ENCODE peak calls at places on chromosomes 2 and 18, in seven cellular contexts. One of them, this sample, is unnamed.
A peak's percentile ranks its signal among the peaks of the same experiment; 100 is the strongest.

GRCh38 chr2:223732346-223732745 is 105.0 kb downstream of the AP1S3 start:
- DNase-seq in cardiac fibroblast: no peak
- DNase-seq in GM12865: no peak
- DNase-seq in CD4-positive, alpha-beta T cell: no peak
- DNase-seq in hepatocyte: no peak
- DNase-seq in uterus: no peak
- DNase-seq in GM06990: no peak
- DNase-seq in this sample: no peak

GRCh38 chr18:79627750-79628294 is 51.8 kb upstream of the CTDP1 start:
- DNase-seq in cardiac fibroblast: no peak
- DNase-seq in CD4-positive, alpha-beta T cell: no peak
- DNase-seq in hepatocyte: no peak
- DNase-seq in GM12865: no peak
- DNase-seq in GM06990: no peak
- DNase-seq in uterus: peak; percentile 7
- DNase-seq in this sample: no peak

GRCh38 chr2:182951948-182952663 is 85.7 kb upstream of the FRZB start:
- DNase-seq in uterus: no peak
- DNase-seq in GM12865: peak; percentile 60
- DNase-seq in hepatocyte: no peak
- DNase-seq in GM06990: no peak
- DNase-seq in cardiac fibroblast: no peak
- DNase-seq in CD4-positive, alpha-beta T cell: no peak
- DNase-seq in this sample: no peak

GRCh38 chr2:117056376-117056748 is 758.1 kb upstream of the DDX18 start:
- DNase-seq in hepatocyte: no peak
- DNase-seq in GM12865: no peak
- DNase-seq in GM06990: no peak
- DNase-seq in uterus: no peak
- DNase-seq in cardiac fibroblast: no peak
- DNase-seq in CD4-positive, alpha-beta T cell: no peak
- DNase-seq in this sample: no peak

GRCh38 chr2:24245986-24246779 is 71.3 kb downstream of the FAM228A start:
- DNase-seq in cardiac fibroblast: no peak
- DNase-seq in CD4-positive, alpha-beta T cell: no peak
- DNase-seq in hepatocyte: no peak
- DNase-seq in uterus: no peak
- DNase-seq in GM06990: no peak
- DNase-seq in GM12865: no peak
- DNase-seq in this sample: no peak

GRCh38 chr2:45083175-45083574 is 73.9 kb upstream of the SIX2 start:
- DNase-seq in GM12865: no peak
- DNase-seq in hepatocyte: no peak
- DNase-seq in GM06990: no peak
- DNase-seq in CD4-positive, alpha-beta T cell: no peak
- DNase-seq in cardiac fibroblast: peak; percentile 6
- DNase-seq in uterus: no peak
- DNase-seq in this sample: no peak

GRCh38 chr2:20093263-20094141 is 42.1 kb upstream of the LAPTM4A start:
- DNase-seq in CD4-positive, alpha-beta T cell: no peak
- DNase-seq in GM06990: no peak
- DNase-seq in cardiac fibroblast: peak; percentile 90
- DNase-seq in uterus: peak; percentile 70
- DNase-seq in hepatocyte: peak; percentile 88
- DNase-seq in GM12865: peak; percentile 20
- DNase-seq in this sample: no peak

GRCh38 chr2:121736140-121736461 is 574 bp downstream of the NIFK start:
- DNase-seq in CD4-positive, alpha-beta T cell: no peak
- DNase-seq in cardiac fibroblast: no peak
- DNase-seq in GM06990: no peak
- DNase-seq in uterus: no peak
- DNase-seq in GM12865: no peak
- DNase-seq in hepatocyte: no peak
- DNase-seq in this sample: no peak

GRCh38 chr18:56065101-56065500 is 477.1 kb upstream of the TCF4 start:
- DNase-seq in CD4-positive, alpha-beta T cell: no peak
- DNase-seq in hepatocyte: no peak
- DNase-seq in GM06990: no peak
- DNase-seq in cardiac fibroblast: no peak
- DNase-seq in uterus: no peak
- DNase-seq in GM12865: no peak
- DNase-seq in this sample: no peak

GRCh38 chr18:79380816-79381806 is 14.6 kb upstream of the NFATC1 start:
- DNase-seq in CD4-positive, alpha-beta T cell: peak; percentile 63
- DNase-seq in GM12865: peak; percentile 60
- DNase-seq in uterus: peak; percentile 74
- DNase-seq in cardiac fibroblast: peak; percentile 57
- DNase-seq in GM06990: no peak
- DNase-seq in hepatocyte: peak; percentile 79
- DNase-seq in this sample: peak; percentile 70

GRCh38 chr2:85878719-85879390 is 9.9 kb downstream of the ST3GAL5 start:
- DNase-seq in cardiac fibroblast: no peak
- DNase-seq in CD4-positive, alpha-beta T cell: no peak
- DNase-seq in GM06990: peak; percentile 34
- DNase-seq in uterus: no peak
- DNase-seq in GM12865: no peak
- DNase-seq in hepatocyte: no peak
- DNase-seq in this sample: no peak

GRCh38 chr2:20440001-20440560 is 6.8 kb upstream of the RHOB start:
- DNase-seq in uterus: no peak
- DNase-seq in cardiac fibroblast: no peak
- DNase-seq in GM12865: no peak
- DNase-seq in CD4-positive, alpha-beta T cell: no peak
- DNase-seq in hepatocyte: no peak
- DNase-seq in GM06990: no peak
- DNase-seq in this sample: no peak

DNA sequence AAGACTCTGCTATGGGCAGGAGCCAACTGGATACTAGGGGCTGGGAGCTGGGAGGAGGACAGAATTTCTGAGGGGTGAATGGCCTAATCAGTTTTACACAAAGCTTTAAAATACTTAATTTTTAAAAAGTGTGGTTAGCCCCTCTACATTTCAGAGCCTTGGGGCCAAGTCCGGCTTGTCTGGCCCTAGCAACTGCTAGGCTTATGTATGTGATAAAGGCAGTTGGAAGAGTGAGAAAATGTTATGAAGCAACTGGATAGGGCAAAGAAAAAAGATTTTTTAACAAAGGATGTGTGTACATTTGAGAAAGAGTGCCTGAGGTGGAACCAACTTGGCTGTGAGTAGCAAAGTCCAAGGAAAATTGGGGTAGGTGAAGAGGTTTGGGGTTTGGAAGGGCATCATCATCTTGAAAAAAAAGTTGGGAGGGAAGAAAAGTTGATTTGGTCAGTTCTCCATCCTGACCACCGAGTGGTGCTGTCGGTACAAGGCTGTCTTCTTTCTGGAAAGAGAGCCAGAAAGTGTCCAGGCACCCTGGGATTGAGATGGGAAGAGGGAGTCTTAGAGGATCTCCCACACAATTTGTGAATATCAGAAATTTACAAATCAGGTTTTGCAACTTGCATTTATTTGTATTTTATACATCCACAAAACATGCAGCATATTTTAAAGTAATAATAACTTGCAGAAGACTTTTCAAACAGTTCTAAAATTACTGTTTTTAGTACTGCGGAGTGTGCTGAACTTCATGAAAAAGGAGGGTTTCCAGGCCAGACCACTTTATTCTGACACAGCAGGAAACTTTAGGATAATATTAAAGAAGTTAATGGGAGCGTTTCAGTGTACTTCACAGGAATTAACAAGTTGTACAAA is 10.5 kb upstream of the CDK15 start:
- DNase-seq in uterus: no peak
- DNase-seq in cardiac fibroblast: peak; percentile 63
- DNase-seq in hepatocyte: peak; percentile 53
- DNase-seq in CD4-positive, alpha-beta T cell: no peak
- DNase-seq in GM12865: peak; percentile 31
- DNase-seq in GM06990: no peak
- DNase-seq in this sample: no peak
- TF ChIP-seq CTCF in uterus: peak; percentile 52
- TF ChIP-seq CTCF in cardiac fibroblast: peak; percentile 77
- TF ChIP-seq CTCF in hepatocyte: peak; percentile 84
- TF ChIP-seq CTCF in CD4-positive, alpha-beta T cell: no peak
- TF ChIP-seq CTCF in GM12865: peak; percentile 52
- TF ChIP-seq CTCF in GM06990: peak; percentile 46
- TF ChIP-seq CTCF in this sample: no peak

DNA sequence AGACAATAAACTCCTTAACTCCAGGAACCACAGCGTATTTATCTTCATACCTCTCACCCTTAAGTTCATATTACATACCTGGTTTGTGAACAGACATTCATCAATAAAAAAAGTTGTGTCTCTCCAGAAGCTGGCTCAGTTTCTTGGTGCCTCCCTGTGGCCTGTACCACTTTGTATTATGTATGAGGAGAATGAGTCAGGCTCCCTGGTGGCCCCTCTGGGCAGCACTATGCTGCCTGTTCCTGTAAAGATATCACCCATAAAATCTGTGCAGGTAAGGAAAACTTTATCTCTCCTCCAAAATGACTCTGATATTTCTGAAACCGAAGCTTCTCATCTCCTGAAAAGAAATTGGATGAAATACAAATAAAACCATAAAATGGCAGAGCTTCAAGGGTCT is 198.4 kb upstream of the NT5C1B start:
- DNase-seq in hepatocyte: peak; percentile 8
- DNase-seq in GM12865: no peak
- DNase-seq in GM06990: no peak
- DNase-seq in uterus: no peak
- DNase-seq in cardiac fibroblast: no peak
- DNase-seq in CD4-positive, alpha-beta T cell: no peak
- DNase-seq in this sample: no peak
- TF ChIP-seq CTCF in hepatocyte: no peak
- TF ChIP-seq CTCF in GM12865: no peak
- TF ChIP-seq CTCF in GM06990: no peak
- TF ChIP-seq CTCF in uterus: no peak
- TF ChIP-seq CTCF in cardiac fibroblast: no peak
- TF ChIP-seq CTCF in CD4-positive, alpha-beta T cell: no peak
- TF ChIP-seq CTCF in this sample: no peak

GRCh38 chr18:21820035-21820810 is 79.6 kb downstream of the MIB1 start:
- DNase-seq in cardiac fibroblast: peak; percentile 52
- DNase-seq in CD4-positive, alpha-beta T cell: no peak
- DNase-seq in hepatocyte: peak; percentile 9
- DNase-seq in GM06990: no peak
- DNase-seq in uterus: no peak
- DNase-seq in GM12865: peak; percentile 13
- DNase-seq in this sample: no peak
- TF ChIP-seq CTCF in cardiac fibroblast: peak; percentile 73
- TF ChIP-seq CTCF in CD4-positive, alpha-beta T cell: no peak
- TF ChIP-seq CTCF in hepatocyte: peak; percentile 61
- TF ChIP-seq CTCF in GM06990: peak; percentile 41
- TF ChIP-seq CTCF in uterus: peak; percentile 53
- TF ChIP-seq CTCF in GM12865: peak; percentile 21
- TF ChIP-seq CTCF in this sample: no peak

DNA sequence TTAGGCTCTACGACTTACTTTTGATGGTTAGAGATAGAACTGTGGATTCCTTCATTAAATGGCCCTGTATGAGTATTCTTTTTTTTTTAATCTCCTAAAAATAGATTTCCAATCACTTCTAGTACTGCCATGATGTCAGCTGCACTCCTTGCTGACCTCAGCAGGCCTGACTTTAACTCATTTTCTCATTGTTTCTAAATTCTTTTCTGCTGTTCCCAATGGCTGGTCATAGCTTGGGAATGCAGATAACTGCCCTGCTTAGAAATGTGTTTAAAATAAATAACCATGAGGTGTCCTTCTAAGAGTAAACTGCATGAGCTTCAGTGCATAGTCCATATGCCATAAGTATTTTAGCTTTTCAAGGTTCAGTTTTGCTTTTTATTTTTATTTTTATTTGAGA is 15.7 kb downstream of the CCDC85A start:
- DNase-seq in hepatocyte: no peak
- DNase-seq in GM06990: no peak
- DNase-seq in GM12865: no peak
- DNase-seq in cardiac fibroblast: peak; percentile 27
- DNase-seq in uterus: no peak
- DNase-seq in CD4-positive, alpha-beta T cell: no peak
- DNase-seq in this sample: no peak
- TF ChIP-seq CTCF in hepatocyte: no peak
- TF ChIP-seq CTCF in GM06990: no peak
- TF ChIP-seq CTCF in GM12865: no peak
- TF ChIP-seq CTCF in cardiac fibroblast: no peak
- TF ChIP-seq CTCF in uterus: no peak
- TF ChIP-seq CTCF in CD4-positive, alpha-beta T cell: no peak
- TF ChIP-seq CTCF in this sample: no peak

This sample was measured in activated B cell treated with CpG ODN at 0.5 μM for 24 hours.